ENCODE peak calls at places on chromosome 16, in four cellular contexts. S is left ventricle myocardium inferior, N is cardiac muscle cell, U is ascending aorta. K is an unnamed sample. For H3K9me3 and H3K4me1, the result is how much of the 10 kb centered on the place peaks cover.

GRCh38 chr16:9115277-9115676 is 23.8 kb downstream of the HAPSTR1 start:
- DNase-seq in S (no peak), N (no peak), U (no peak), K (no peak)

GRCh38 chr16:89167425-89167941 is 4.1 kb upstream of the CDH15 start:
- DNase-seq in S (peak), N (peak), U (no peak), K (peak)

GRCh38 chr16:23353440-23353839 is 51.3 kb downstream of the SCNN1B start:
- DNase-seq in S (no peak), N (no peak), U (no peak), K (no peak)

GRCh38 chr16:84084570-84085270 is 32.0 kb downstream of the MBTPS1 start:
- DNase-seq in S (peak), N (peak), U (no peak), K (peak)

GRCh38 chr16:57071840-57072541 is 20.4 kb upstream of the CPNE2 start:
- DNase-seq in S (no peak), N (peak), U (no peak), K (no peak)

GRCh38 chr16:78775161-78775561 is 675.7 kb downstream of the WWOX start:
- DNase-seq in S (no peak), N (no peak), U (no peak), K (no peak)

GRCh38 chr16:53515811-53516210 is 12.8 kb upstream of the AKTIP start:
- DNase-seq in S (no peak), N (peak), U (no peak), K (no peak)

GRCh38 chr16:11258553-11259287 is 2.7 kb upstream of the SOCS1 start:
- DNase-seq in S (peak), N (no peak), U (no peak), K (no peak)

GRCh38 chr16:3149630-3150345 is 15.0 kb downstream of the ZNF213 start:
- DNase-seq in S (peak), N (peak), U (no peak), K (peak)

GRCh38 chr16:7423436-7423941 is 90.8 kb downstream of the RBFOX1 start:
- DNase-seq in S (no peak), N (no peak), U (no peak), K (no peak)

GRCh38 chr16:14289692-14290340 is 218.7 kb downstream of the MRTFB start:
- DNase-seq in S (no peak), N (peak), U (no peak), K (peak)

GRCh38 chr16:47574091-47575054 is 113.2 kb downstream of the PHKB start:
- DNase-seq in S (no peak), N (peak), U (no peak), K (no peak)

GRCh38 chr16:31301708-31302400 is 42.1 kb downstream of the ITGAM start:
- DNase-seq in S (no peak), N (peak), U (no peak), K (no peak)

GRCh38 chr16:5509336-5509735 is 411.7 kb upstream of the EEF2KMT start:
- DNase-seq in S (no peak), N (no peak), U (no peak), K (no peak)

GRCh38 chr16:53476867-53477266 is 26.1 kb downstream of the AKTIP start:
- DNase-seq in S (no peak), N (no peak), U (no peak), K (no peak)

GRCh38 chr16:67951485-67951884 is 7.6 kb upstream of the LCAT start:
- DNase-seq in S (peak), N (no peak), U (no peak), K (no peak)

GRCh38 chr16:3578610-3579551 is 1.7 kb upstream of the NLRC3 start:
- DNase-seq in S (no peak), N (no peak), U (no peak), K (no peak)

GRCh38 chr16:56355221-56355620 is 70.1 kb downstream of the AMFR start:
- DNase-seq in S (no peak), N (no peak), U (no peak), K (no peak)

GRCh38 chr16:65869261-65869660 is 497.2 kb upstream of the CDH5 start:
- DNase-seq in S (no peak), N (no peak), U (no peak), K (no peak)

GRCh38 chr16:881219-882097 is 80.9 kb upstream of the GNG13 start:
- DNase-seq in S (no peak), N (no peak), U (no peak), K (peak)

GRCh38 chr16:31331141-31331764 is 23.7 kb upstream of the ITGAX start:
- DNase-seq in S (no peak), N (no peak), U (no peak), K (no peak)

GRCh38 chr16:11310997-11311561 is 29.9 kb upstream of the PRM1 start:
- DNase-seq in S (no peak), N (no peak), U (no peak), K (no peak)

GRCh38 chr16:80759419-80760162 is 44.8 kb downstream of the CDYL2 start:
- DNase-seq in S (no peak), N (no peak), U (no peak), K (no peak)

GRCh38 chr16:81889896-81890634 is 111.0 kb downstream of the PLCG2 start:
- DNase-seq in S (no peak), N (peak), U (no peak), K (peak)

GRCh38 chr16:88645455-88645854 is 5.4 kb downstream of the CYBA start:
- DNase-seq in S (no peak), N (no peak), U (no peak), K (no peak)

GRCh38 chr16:81431554-81432353 is 12.9 kb upstream of the CMIP start:
- DNase-seq in S (no peak), N (peak), U (peak), K (no peak)

GRCh38 chr16:57764341-57765159 is 29.0 kb downstream of the KATNB1 start:
- DNase-seq in S (no peak), N (peak), U (no peak), K (peak)

GRCh38 chr16:25256821-25257503 is 683 bp downstream of the ZKSCAN2 start:
- DNase-seq in S (no peak), N (peak), U (no peak), K (peak)

GRCh38 chr16:2026461-2027023 is at the start of gene NHERF2:
- DNase-seq in S (peak), N (peak), U (no peak), K (no peak)

GRCh38 chr16:50671644-50672260 is 9.4 kb downstream of the SNX20 start:
- DNase-seq in S (no peak), N (peak), U (no peak), K (peak)

GRCh38 chr16:66028505-66029216 is 337.8 kb upstream of the CDH5 start:
- DNase-seq in S (no peak), N (peak), U (no peak), K (no peak)

GRCh38 chr16:74999208-74999682 is 421 bp downstream of the ZNRF1 start:
- DNase-seq in S (peak), N (peak), U (no peak), K (no peak)

GRCh38 chr16:71351558-71351901 is 7.0 kb upstream of the CALB2 start:
- DNase-seq in S (no peak), N (no peak), U (no peak), K (no peak)

DNA sequence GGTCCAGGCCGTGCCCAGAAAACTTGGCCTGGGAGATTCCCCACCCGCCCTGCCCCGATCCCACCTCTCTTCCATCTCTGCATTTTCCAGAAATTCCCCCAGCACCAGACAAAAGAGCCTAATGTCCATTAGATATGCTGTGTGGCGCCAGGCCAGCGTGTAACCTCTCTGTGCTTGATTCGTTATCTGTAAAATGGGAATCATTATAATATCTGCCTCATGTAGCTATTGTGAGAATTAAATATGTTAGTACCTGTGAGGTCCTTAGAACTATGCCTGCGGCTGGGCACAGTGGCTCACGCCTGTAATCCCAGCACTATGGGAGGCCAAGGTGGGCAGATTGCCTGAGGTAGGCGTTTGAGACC is 33.6 kb upstream of the IL21R start:
- DNase-seq in S (no peak), N (no peak), U (no peak), K (no peak)
- TF ChIP-seq CTCF in S (peak), N (no peak), U (no peak), K (no peak)

GRCh38 chr16:15544405-15544804 is 98.5 kb downstream of the MARF1 start:
- DNase-seq in S (no peak), N (no peak), U (no peak), K (no peak)
- H3K9me3 ChIP-seq in S (under half), N (under half), U (under half), K (under half)

GRCh38 chr16:73057369-73058210 is 9.7 kb upstream of the ZFHX3 start:
- DNase-seq in S (peak), N (peak), U (no peak), K (no peak)

GRCh38 chr16:73058221-73058615 is 10.3 kb upstream of the ZFHX3 start:
- DNase-seq in S (peak), N (peak), U (no peak), K (peak)

GRCh38 chr16:73056911-73057310 is 9.0 kb upstream of the ZFHX3 start:
- DNase-seq in S (no peak), N (peak), U (no peak), K (no peak)

GRCh38 chr16:73054732-73055481 is 7.0 kb upstream of the ZFHX3 start:
- DNase-seq in S (no peak), N (peak), U (no peak), K (no peak)

DNA sequence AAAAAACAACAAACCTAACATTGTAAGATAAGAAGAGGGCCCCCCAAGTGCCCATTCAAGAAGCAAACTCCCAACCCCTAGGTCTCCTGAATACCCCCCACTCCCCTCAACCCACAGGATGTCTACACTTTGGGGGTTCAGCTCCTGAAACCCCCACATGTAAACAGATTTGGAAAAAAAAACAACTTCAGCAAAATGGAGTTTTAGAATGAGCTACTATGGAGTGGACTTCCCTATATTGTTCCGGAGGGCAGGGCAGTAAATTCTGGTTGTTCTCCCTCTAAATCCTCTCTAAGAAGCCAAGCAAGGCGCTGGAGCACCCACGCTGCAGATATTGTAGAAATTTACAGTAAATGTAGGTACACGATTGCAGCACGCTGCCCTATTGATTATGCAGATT is 8.5 kb upstream of the ZFHX3 start:
- DNase-seq in S (no peak), N (peak), U (no peak), K (no peak)
- H3K4me1 ChIP-seq in S (half or more), N (under half), U (under half), K (under half)

GRCh38 chr16:86129541-86129940 is 230.6 kb downstream of the IRF8 start:
- DNase-seq in S (no peak), N (no peak), U (no peak), K (no peak)
- TF ChIP-seq CTCF in S (no peak), N (no peak), U (no peak), K (no peak)